ENCODE peak calls at places on chromosomes 7 and 10, in five cellular contexts. B is naive thymus-derived CD8-positive, alpha-beta T cell; I is activated T-helper 1 cell treated with anti-CD3 and anti-CD28 coated beads, Interleukin-2, amount 50 U/mL, for 16 hours; T is transverse colon; X is NCI-H1105 treated with DMSO at 0.1 percent for 48 hours. N is an unnamed sample.
A peak's percentile ranks its signal among the peaks of the same experiment; 100 is the strongest.

GRCh38 chr7:42440951-42441350 is 203.9 kb upstream of the GLI3 start:
- DNase-seq in X (no peak), I (no peak), T (no peak), B (no peak), N (no peak)

GRCh38 chr10:839550-840205 is 91.8 kb downstream of the LARP4B start:
- DNase-seq in I (no peak), X (no peak), B (no peak), T (no peak), N (no peak)

GRCh38 chr10:119595134-119595714 is 1.5 kb downstream of the TIAL1 start:
- DNase-seq in T (no peak), X (no peak), I (no peak), B (no peak), N (no peak)

GRCh38 chr10:95716866-95717265 is 23.1 kb upstream of the TCTN3 start:
- DNase-seq in I (no peak), T (no peak), B (no peak), X (no peak), N (no peak)

GRCh38 chr7:106565428-106565827 is 95.5 kb downstream of the CCDC71L start:
- DNase-seq in I (no peak), B (no peak), T (no peak), X (no peak), N (no peak)

GRCh38 chr7:98840604-98841508 is 29.0 kb downstream of the TMEM130 start:
- DNase-seq in X (no peak), I (no peak), B (no peak), T (no peak), N (no peak)

GRCh38 chr10:51896849-51897248 is 197.5 kb upstream of the CSTF2T start:
- DNase-seq in I (no peak), T (no peak), B (no peak), X (no peak), N (no peak)

GRCh38 chr10:48885376-48885775 is 54.3 kb downstream of the LRRC18 start:
- DNase-seq in I (no peak), T (no peak), X (peak; percentile 0), B (no peak), N (no peak)

GRCh38 chr10:58660577-58661255 is 148.0 kb downstream of the BICC1 start:
- DNase-seq in B (no peak), T (no peak), I (no peak), X (no peak), N (no peak)

GRCh38 chr10:27745719-27746363 is at the start of gene MKX:
- DNase-seq in B (no peak), I (no peak), T (peak; percentile 37), X (peak; percentile 3), N (peak; percentile 11)

GRCh38 chr10:129385600-129385999 is 81.4 kb upstream of the MGMT start:
- DNase-seq in B (no peak), X (no peak), T (no peak), I (no peak), N (no peak)

N was measured in memory B cell.